ENCODE peak calls at places on chromosomes 6 and 20, in four cellular contexts. One of them, this sample, is unnamed.
A peak's percentile ranks its signal among the peaks of the same experiment; 100 is the strongest.

GRCh38 chr6:16238658-16239089 is 287 bp downstream of the GMPR start:
- DNase-seq in ovary: no peak
- DNase-seq in IMR-90: no peak
- DNase-seq in substantia nigra: no peak
- DNase-seq in this sample: no peak

GRCh38 chr6:137451926-137452325 is 42.3 kb downstream of the OLIG3 start:
- DNase-seq in ovary: no peak
- DNase-seq in IMR-90: peak; percentile 87
- DNase-seq in substantia nigra: no peak
- DNase-seq in this sample: peak; percentile 17

GRCh38 chr6:84776392-84776791 is 12.0 kb upstream of the TBX18 start:
- DNase-seq in ovary: no peak
- DNase-seq in IMR-90: no peak
- DNase-seq in substantia nigra: no peak
- DNase-seq in this sample: no peak

GRCh38 chr6:41053056-41053455 is at the start of gene APOBEC2:
- DNase-seq in ovary: no peak
- DNase-seq in IMR-90: no peak
- DNase-seq in substantia nigra: no peak
- DNase-seq in this sample: no peak

GRCh38 chr20:51287628-51288413 is 254.7 kb downstream of the NFATC2 start:
- DNase-seq in ovary: no peak
- DNase-seq in IMR-90: no peak
- DNase-seq in substantia nigra: no peak
- DNase-seq in this sample: peak; percentile 3

GRCh38 chr20:23125159-23125558 is 39.0 kb upstream of the CD93 start:
- DNase-seq in ovary: no peak
- DNase-seq in IMR-90: no peak
- DNase-seq in substantia nigra: no peak
- DNase-seq in this sample: no peak

GRCh38 chr6:15249371-15250019 is 3.6 kb downstream of the JARID2 start:
- DNase-seq in ovary: no peak
- DNase-seq in IMR-90: no peak
- DNase-seq in substantia nigra: no peak
- DNase-seq in this sample: no peak

GRCh38 chr20:62203378-62204030 is 16.6 kb downstream of the HRH3 start:
- DNase-seq in ovary: no peak
- DNase-seq in IMR-90: no peak
- DNase-seq in substantia nigra: no peak
- DNase-seq in this sample: no peak

GRCh38 chr6:40411881-40412280 is 175.3 kb downstream of the LRFN2 start:
- DNase-seq in ovary: no peak
- DNase-seq in IMR-90: no peak
- DNase-seq in substantia nigra: no peak
- DNase-seq in this sample: no peak

GRCh38 chr6:67112120-67112519 is 1405.1 kb upstream of the EYS start:
- DNase-seq in ovary: no peak
- DNase-seq in IMR-90: no peak
- DNase-seq in substantia nigra: no peak
- DNase-seq in this sample: no peak

GRCh38 chr6:30836957-30837356 is 47.4 kb upstream of the DDR1 start:
- DNase-seq in ovary: no peak
- DNase-seq in IMR-90: no peak
- DNase-seq in substantia nigra: no peak
- DNase-seq in this sample: peak; percentile 56

GRCh38 chr20:63154395-63154794 is 61.5 kb downstream of the YTHDF1 start:
- DNase-seq in ovary: no peak
- DNase-seq in IMR-90: no peak
- DNase-seq in substantia nigra: no peak
- DNase-seq in this sample: no peak

GRCh38 chr6:5053864-5054426 is 31.2 kb upstream of the PPP1R3G start:
- DNase-seq in ovary: no peak
- DNase-seq in IMR-90: no peak
- DNase-seq in substantia nigra: no peak
- DNase-seq in this sample: no peak

GRCh38 chr6:22029169-22029568 is 267.7 kb downstream of the PRL start:
- DNase-seq in ovary: peak; percentile 52
- DNase-seq in IMR-90: peak; percentile 16
- DNase-seq in substantia nigra: no peak
- DNase-seq in this sample: no peak

GRCh38 chr20:56359212-56360132 is 698 bp downstream of the FAM210B start:
- DNase-seq in ovary: peak; percentile 66
- DNase-seq in IMR-90: peak; percentile 73
- DNase-seq in substantia nigra: peak; percentile 41
- DNase-seq in this sample: peak; percentile 74

GRCh38 chr20:56463428-56463827 is 5.0 kb upstream of the RTF2 start:
- DNase-seq in ovary: no peak
- DNase-seq in IMR-90: no peak
- DNase-seq in substantia nigra: no peak
- DNase-seq in this sample: no peak

GRCh38 chr6:126957721-126958120 is 160.8 kb upstream of the RSPO3 start:
- DNase-seq in ovary: no peak
- DNase-seq in IMR-90: no peak
- DNase-seq in substantia nigra: no peak
- DNase-seq in this sample: no peak

GRCh38 chr20:24722586-24722985 is 226.5 kb upstream of the CST7 start:
- DNase-seq in ovary: no peak
- DNase-seq in IMR-90: no peak
- DNase-seq in substantia nigra: no peak
- DNase-seq in this sample: no peak

GRCh38 chr20:4601630-4602296 is 119.9 kb upstream of the PRND start:
- DNase-seq in ovary: no peak
- DNase-seq in IMR-90: no peak
- DNase-seq in substantia nigra: peak; percentile 73
- DNase-seq in this sample: no peak

GRCh38 chr20:16111853-16112412 is 461.3 kb downstream of the KIF16B start:
- DNase-seq in ovary: no peak
- DNase-seq in IMR-90: no peak
- DNase-seq in substantia nigra: no peak
- DNase-seq in this sample: no peak

GRCh38 chr6:111724505-111724904 is 118.8 kb upstream of the TRAF3IP2 start:
- DNase-seq in ovary: no peak
- DNase-seq in IMR-90: no peak
- DNase-seq in substantia nigra: no peak
- DNase-seq in this sample: no peak

GRCh38 chr6:145814501-145815350 is at the start of gene FBXO30:
- DNase-seq in ovary: peak; percentile 88
- DNase-seq in IMR-90: peak; percentile 80
- DNase-seq in substantia nigra: peak; percentile 93
- DNase-seq in this sample: peak; percentile 81

GRCh38 chr6:126110494-126111270 is 124.3 kb downstream of the TRMT11 start:
- DNase-seq in ovary: no peak
- DNase-seq in IMR-90: no peak
- DNase-seq in substantia nigra: no peak
- DNase-seq in this sample: no peak

GRCh38 chr6:133953634-133954415 is 801 bp downstream of the TBPL1 start:
- DNase-seq in ovary: no peak
- DNase-seq in IMR-90: no peak
- DNase-seq in substantia nigra: no peak
- DNase-seq in this sample: no peak

GRCh38 chr20:50187403-50188051 is 3.1 kb upstream of the CEBPB start:
- DNase-seq in ovary: peak; percentile 67
- DNase-seq in IMR-90: peak; percentile 59
- DNase-seq in substantia nigra: no peak
- DNase-seq in this sample: peak; percentile 79

This sample was measured in amniotic epithelial cell.